ENCODE peak calls at places on chromosomes 5 and 9, in five cellular contexts. W, D, A, L and T are unnamed samples.

GRCh38 chr5:109945097-109945678 is 255.5 kb downstream of the MAN2A1 start:
- DNase-seq in D (no peak), L (no peak), W (no peak), A (no peak), T (peak; percentile 24)

GRCh38 chr5:149474198-149474597 is 77.0 kb downstream of the CSNK1A1 start:
- DNase-seq in W (no peak), L (no peak), A (no peak), D (no peak), T (peak; percentile 90)

GRCh38 chr5:83034036-83034435 is 43.2 kb downstream of the TMEM167A start:
- DNase-seq in A (peak; percentile 18), L (no peak), W (no peak), D (no peak), T (no peak)

GRCh38 chr9:124660341-124660801 is 110.7 kb downstream of the NR6A1 start:
- DNase-seq in W (peak; percentile 27), D (peak; percentile 79), L (peak; percentile 61), A (peak; percentile 77), T (peak; percentile 60)

GRCh38 chr5:177008716-177009115 is 2.1 kb upstream of the UIMC1 start:
- DNase-seq in W (no peak), D (no peak), L (no peak), A (peak; percentile 34), T (no peak)

GRCh38 chr5:80223561-80223960 is 32.3 kb downstream of the SERINC5 start:
- DNase-seq in A (no peak), L (no peak), W (no peak), D (no peak), T (no peak)

GRCh38 chr5:102119252-102119651 is 176.8 kb downstream of the SLCO4C1 start:
- DNase-seq in D (no peak), W (no peak), A (no peak), L (no peak), T (no peak)

GRCh38 chr9:135802876-135803419 is 101.0 kb downstream of the KCNT1 start:
- DNase-seq in L (no peak), D (no peak), A (no peak), W (no peak), T (no peak)

GRCh38 chr9:125964702-125965225 is 217.6 kb downstream of the PBX3 start:
- DNase-seq in L (no peak), A (no peak), W (no peak), D (no peak), T (no peak)

GRCh38 chr5:137743031-137743640 is 7.2 kb upstream of the KLHL3 start:
- DNase-seq in A (peak; percentile 72), W (peak; percentile 71), L (peak; percentile 77), D (peak; percentile 64), T (peak; percentile 43)

GRCh38 chr9:127050581-127050980 is 71.9 kb downstream of the ANGPTL2 start:
- DNase-seq in L (no peak), D (no peak), A (no peak), W (no peak), T (no peak)

GRCh38 chr9:80841888-80842287 is 847.5 kb downstream of the TLE1 start:
- DNase-seq in D (no peak), W (no peak), L (no peak), A (no peak), T (no peak)

GRCh38 chr9:120366646-120367019 is 213.3 kb downstream of the CDK5RAP2 start:
- DNase-seq in A (peak; percentile 86), W (peak; percentile 70), L (peak; percentile 91), D (no peak), T (peak; percentile 23)

GRCh38 chr5:178839319-178839704 is 20.4 kb upstream of the ZNF354B start:
- DNase-seq in L (no peak), W (peak; percentile 83), D (no peak), A (no peak), T (peak; percentile 100)

GRCh38 chr9:131667576-131667975 is 72.3 kb downstream of the RAPGEF1 start:
- DNase-seq in A (no peak), D (no peak), L (no peak), W (no peak), T (peak; percentile 95)

GRCh38 chr5:38780950-38781349 is 64.9 kb upstream of the OSMR start:
- DNase-seq in W (no peak), L (peak; percentile 66), D (no peak), A (peak; percentile 76), T (no peak)

GRCh38 chr9:125355601-125356000 is 94.0 kb downstream of the GAPVD1 start:
- DNase-seq in A (no peak), L (no peak), D (no peak), W (no peak), T (peak; percentile 88)

GRCh38 chr5:112119527-112119926 is 299.6 kb downstream of the EPB41L4A start:
- DNase-seq in A (no peak), L (no peak), W (no peak), D (no peak), T (no peak)

GRCh38 chr5:143085319-143085917 is 315.2 kb downstream of the ARHGAP26 start:
- DNase-seq in D (no peak), L (no peak), A (no peak), W (no peak), T (no peak)

GRCh38 chr9:121282309-121283071 is 14.5 kb downstream of the GSN start:
- DNase-seq in L (peak; percentile 85), A (peak; percentile 47), W (no peak), D (no peak), T (peak; percentile 35)

GRCh38 chr5:143860211-143860610 is 48.2 kb downstream of the HMHB1 start:
- DNase-seq in A (no peak), W (no peak), D (no peak), L (no peak), T (no peak)

GRCh38 chr9:2116073-2116472 is 100.9 kb downstream of the SMARCA2 start:
- DNase-seq in A (peak; percentile 11), W (peak; percentile 67), L (no peak), D (no peak), T (no peak)

GRCh38 chr5:127650649-127651048 is 1.8 kb downstream of the CTXN3 start:
- DNase-seq in W (no peak), D (no peak), L (peak; percentile 81), A (peak; percentile 76), T (no peak)

GRCh38 chr9:37007295-37007694 is 26.8 kb downstream of the PAX5 start:
- DNase-seq in L (no peak), W (no peak), D (no peak), A (no peak), T (no peak)

GRCh38 chr9:79764377-79764776 is 192.6 kb downstream of the TLE4 start:
- DNase-seq in W (no peak), D (no peak), L (peak; percentile 98), A (peak; percentile 92), T (peak; percentile 73)

GRCh38 chr9:121836382-121836885 is 185.0 kb downstream of the DAB2IP start:
- DNase-seq in A (no peak), D (no peak), W (no peak), L (no peak), T (no peak)

DNA sequence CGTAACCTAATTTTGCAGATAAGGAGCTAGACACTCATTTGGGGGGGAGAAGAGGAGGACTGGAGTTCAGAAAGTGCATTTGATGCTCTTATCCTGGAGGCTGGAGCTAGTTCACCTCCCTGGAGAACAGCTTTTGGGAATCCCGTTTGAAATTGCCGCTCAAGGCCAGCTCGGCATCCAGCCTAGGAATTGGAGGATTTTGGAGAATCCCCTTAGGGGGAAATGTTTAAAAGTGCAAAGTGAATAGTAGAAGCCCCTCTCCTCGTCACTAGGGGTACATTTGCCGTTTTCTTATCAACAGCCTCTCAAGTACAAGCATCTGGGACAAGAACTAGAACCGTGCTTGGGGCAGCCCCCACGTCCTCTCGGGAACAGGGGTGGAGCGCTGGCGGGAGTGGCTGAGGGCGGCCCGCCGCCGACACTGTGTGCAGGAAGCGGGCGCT is 1.3 kb upstream of the CNOT8 start:
- DNase-seq in L (no peak), D (no peak), A (no peak), W (no peak), T (peak; percentile 13)
- H3K14ac ChIP-seq in L (peak overlapping the region; percentile 85), D (no peak overlapping the region), A (no peak overlapping the region), W (peak overlapping the region; percentile 97), T (peak overlapping the region; percentile 69)

GRCh38 chr9:3526903-3527652 is 1.3 kb upstream of the RFX3 start:
- DNase-seq in D (peak; percentile 41), W (peak; percentile 61), L (peak; percentile 13), A (peak; percentile 50), T (no peak)

GRCh38 chr9:3527653-3527960 is 1.8 kb upstream of the RFX3 start:
- DNase-seq in W (no peak), D (no peak), A (peak; percentile 33), L (no peak), T (no peak)

GRCh38 chr9:3525088-3525835 is 539 bp downstream of the RFX3 start:
- DNase-seq in W (no peak), A (no peak), L (no peak), D (no peak), T (no peak)

GRCh38 chr9:3525836-3526165 is at the start of gene RFX3:
- DNase-seq in A (peak; percentile 99), L (peak; percentile 97), D (peak; percentile 84), W (peak; percentile 90), T (peak; percentile 82)

GRCh38 chr9:3526166-3526902 is 533 bp upstream of the RFX3 start:
- DNase-seq in D (peak; percentile 87), W (peak; percentile 79), A (peak; percentile 94), L (peak; percentile 79), T (peak; percentile 94)
- H3K14ac ChIP-seq in D (peak overlapping the region; percentile 100), W (peak overlapping the region; percentile 98), A (peak overlapping the region; percentile 100), L (peak overlapping the region; percentile 99), T (peak overlapping the region; percentile 100)

DNA sequence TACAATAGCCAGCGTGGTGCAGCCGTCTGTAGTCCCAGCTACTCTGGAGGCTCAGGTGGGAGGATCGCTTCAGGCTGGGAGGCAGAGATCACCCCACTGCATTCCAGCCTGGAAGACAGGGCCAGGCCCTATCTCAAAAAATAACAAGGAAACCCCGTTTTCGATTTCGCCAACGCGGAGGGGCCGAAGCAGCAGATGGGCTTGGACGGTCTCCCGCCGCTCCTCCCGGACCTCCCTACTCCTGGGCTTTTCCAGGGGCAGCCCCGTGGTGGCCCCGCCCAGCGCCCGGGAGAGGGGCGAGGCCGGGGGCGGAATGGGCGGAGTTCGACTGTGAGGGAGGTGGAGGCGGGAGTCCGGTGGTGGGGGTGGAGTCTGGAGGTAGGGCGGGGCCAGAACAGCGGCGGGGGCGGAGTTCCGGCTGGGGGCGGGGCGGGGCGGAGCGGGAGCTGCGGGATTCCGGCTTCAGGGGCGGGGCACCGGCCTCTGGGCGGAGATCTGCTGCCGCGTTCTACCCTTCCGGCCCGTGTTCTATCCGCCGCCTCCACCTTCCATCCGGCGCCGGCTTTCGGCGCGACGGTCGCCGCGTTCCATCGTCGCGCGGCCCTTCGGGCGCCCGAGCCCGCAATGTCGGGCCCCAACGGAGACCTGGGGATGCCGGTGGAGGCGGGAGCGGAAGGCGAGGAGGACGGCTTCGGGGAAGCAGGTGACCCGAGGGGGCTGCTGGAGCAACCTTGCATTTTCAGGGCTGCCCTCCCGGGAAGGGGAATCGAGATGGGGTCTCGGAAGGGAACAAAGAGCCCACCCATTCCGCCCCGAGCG is at the start of gene BBLN:
- DNase-seq in D (peak; percentile 95), W (peak; percentile 97), L (peak; percentile 85), A (peak; percentile 94), T (peak; percentile 94)
- H3K14ac ChIP-seq in D (peak within 1 kb of the TSS; percentile 98), W (peak within 1 kb of the TSS; percentile 96), L (peak within 1 kb of the TSS; percentile 81), A (peak within 1 kb of the TSS; percentile 92), T (peak within 1 kb of the TSS; percentile 83)

DNA sequence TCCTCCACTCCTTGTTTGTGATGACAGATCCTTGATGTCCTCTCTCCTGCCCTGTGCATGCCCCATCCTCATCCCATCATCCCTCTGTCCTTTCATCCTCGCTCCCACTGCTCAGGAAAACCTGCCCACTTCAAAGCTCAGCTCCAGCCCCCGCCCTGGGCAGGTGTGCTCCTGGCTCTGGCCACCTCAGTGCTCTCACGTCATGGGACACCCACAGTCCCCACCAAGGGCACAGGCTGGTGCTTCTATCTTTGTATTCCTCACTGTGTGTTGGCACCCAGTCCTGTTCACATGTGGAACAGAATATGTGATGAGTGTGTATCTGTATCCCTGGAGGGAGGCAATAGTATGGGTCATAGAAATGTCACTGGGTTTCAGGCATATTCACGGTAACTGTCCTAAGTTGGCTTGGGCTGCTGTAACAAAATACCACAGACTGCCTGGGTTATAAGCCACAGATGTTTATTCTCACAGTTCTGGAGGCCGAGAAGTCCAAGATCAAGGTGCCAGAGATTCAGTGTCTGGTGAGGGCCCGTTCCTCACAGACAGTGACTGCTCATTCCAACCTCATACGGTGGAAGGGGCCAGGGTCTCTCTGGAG is 13.5 kb downstream of the GFPT2 start:
- DNase-seq in W (no peak), D (no peak), L (no peak), A (no peak), T (no peak)
- H3K14ac ChIP-seq in W (no peak overlapping the region), D (no peak overlapping the region), L (no peak overlapping the region), A (peak overlapping the region; percentile 4), T (no peak overlapping the region)